ENCODE peak calls at places on chromosomes 13 and 19, in ten cellular contexts. B is suprapubic skin; Z is endodermal cell; Q is CD8-positive, alpha-beta T cell; D is psoas muscle; U is neural progenitor cell; V is heart left ventricle; W is body of pancreas; J is Caco-2; C is fibroblast of lung. Y is an unnamed sample. For H3K36me3 and H3K9me3, the result is how much of the 10 kb centered on the place peaks cover.

GRCh38 chr13:35768551-35768950 is 292.1 kb upstream of the MAB21L1 start:
- DNase-seq in B (no peak), Z (no peak), Q (no peak), D (no peak), U (no peak), V (no peak), W (no peak), J (no peak), C (peak), Y (no peak)

GRCh38 chr19:18223860-18224524 is 2.2 kb downstream of the PDE4C start:
- DNase-seq in B (no peak), Z (peak), Q (no peak), D (peak), U (peak), V (peak), W (peak), J (peak), C (no peak), Y (peak)

GRCh38 chr13:21120191-21120590 is 56.2 kb downstream of the SKA3 start:
- DNase-seq in B (no peak), Z (no peak), Q (no peak), D (no peak), U (no peak), V (no peak), W (no peak), J (no peak), C (no peak), Y (no peak)

GRCh38 chr13:114143806-114144605 is 11.6 kb upstream of the RASA3 start:
- DNase-seq in B (no peak), Z (peak), Q (peak), D (peak), U (peak), V (no peak), W (peak), J (peak), C (no peak), Y (no peak)

GRCh38 chr13:38419312-38419873 is 69.7 kb downstream of the UFM1 start:
- DNase-seq in B (no peak), Z (no peak), Q (no peak), D (no peak), U (no peak), V (no peak), W (no peak), J (no peak), C (no peak), Y (no peak)

GRCh38 chr13:48231080-48231479 is 1.9 kb upstream of the ITM2B start:
- DNase-seq in B (no peak), Z (no peak), Q (no peak), D (no peak), U (no peak), V (no peak), W (no peak), J (no peak), C (peak), Y (no peak)

GRCh38 chr13:100528353-100528752 is 60.2 kb downstream of the GGACT start:
- DNase-seq in B (peak), Z (peak), Q (peak), D (no peak), U (no peak), V (no peak), W (no peak), J (no peak), C (no peak), Y (no peak)

GRCh38 chr13:51494151-51494550 is 41.3 kb upstream of the INTS6 start:
- DNase-seq in B (no peak), Z (no peak), Q (no peak), D (no peak), U (no peak), V (no peak), W (no peak), J (no peak), C (no peak), Y (no peak)

GRCh38 chr13:26721251-26721939 is 39.2 kb downstream of the GPR12 start:
- DNase-seq in B (no peak), Z (no peak), Q (peak), D (peak), U (no peak), V (no peak), W (no peak), J (no peak), C (no peak), Y (peak)

GRCh38 chr19:50836543-50837195 is 3.3 kb upstream of the KLK15 start:
- DNase-seq in B (no peak), Z (peak), Q (no peak), D (peak), U (no peak), V (no peak), W (peak), J (no peak), C (no peak), Y (no peak)

GRCh38 chr19:2952953-2953481 is 8.2 kb upstream of the ZNF77 start:
- DNase-seq in B (no peak), Z (no peak), Q (no peak), D (no peak), U (no peak), V (no peak), W (peak), J (peak), C (no peak), Y (peak)

GRCh38 chr19:4067396-4068057 is 828 bp upstream of the ZBTB7A start:
- DNase-seq in B (no peak), Z (no peak), Q (no peak), D (peak), U (peak), V (peak), W (no peak), J (no peak), C (no peak), Y (peak)

GRCh38 chr13:98508280-98509074 is 68.4 kb downstream of the STK24 start:
- DNase-seq in B (no peak), Z (no peak), Q (no peak), D (no peak), U (no peak), V (no peak), W (no peak), J (peak), C (peak), Y (no peak)

GRCh38 chr13:111139874-111140561 is 24.9 kb downstream of the ARHGEF7 start:
- DNase-seq in B (no peak), Z (no peak), Q (no peak), D (no peak), U (no peak), V (no peak), W (no peak), J (no peak), C (no peak), Y (no peak)

GRCh38 chr13:70183041-70183440 is 74.8 kb upstream of the KLHL1 start:
- DNase-seq in B (no peak), Z (no peak), Q (no peak), D (no peak), U (no peak), V (no peak), W (no peak), J (no peak), C (peak), Y (no peak)

GRCh38 chr13:34294483-34295129 is 476.7 kb downstream of the RFC3 start:
- DNase-seq in B (no peak), Z (no peak), Q (no peak), D (no peak), U (peak), V (no peak), W (no peak), J (no peak), C (peak), Y (no peak)

GRCh38 chr13:20497376-20497775 is 28.3 kb downstream of the CRYL1 start:
- DNase-seq in B (no peak), Z (no peak), Q (no peak), D (no peak), U (no peak), V (no peak), W (no peak), J (no peak), C (no peak), Y (no peak)

GRCh38 chr13:21018220-21018619 is 43.2 kb downstream of the LATS2 start:
- DNase-seq in B (no peak), Z (peak), Q (no peak), D (no peak), U (no peak), V (no peak), W (no peak), J (no peak), C (no peak), Y (no peak)

GRCh38 chr19:39156230-39156890 is 30.8 kb downstream of the PAK4 start:
- DNase-seq in B (no peak), Z (no peak), Q (no peak), D (no peak), U (no peak), V (no peak), W (peak), J (no peak), C (no peak), Y (no peak)

GRCh38 chr19:12364391-12365093 is 941 bp downstream of the ZNF442 start:
- DNase-seq in B (peak), Z (no peak), Q (peak), D (peak), U (peak), V (no peak), W (peak), J (peak), C (peak), Y (no peak)

GRCh38 chr19:43594710-43595604 is 977 bp downstream of the IRGQ start:
- DNase-seq in B (no peak), Z (peak), Q (peak), D (peak), U (peak), V (peak), W (peak), J (peak), C (peak), Y (peak)

GRCh38 chr13:83681547-83681946 is 200.7 kb downstream of the SLITRK1 start:
- DNase-seq in B (no peak), Z (no peak), Q (no peak), D (no peak), U (no peak), V (no peak), W (no peak), J (no peak), C (no peak), Y (no peak)

GRCh38 chr19:3443840-3444694 is 36.3 kb downstream of the SMIM24 start:
- DNase-seq in B (no peak), Z (peak), Q (no peak), D (no peak), U (peak), V (peak), W (no peak), J (no peak), C (peak), Y (no peak)

GRCh38 chr13:29418026-29418425 is 177.5 kb downstream of the SLC7A1 start:
- DNase-seq in B (no peak), Z (no peak), Q (no peak), D (no peak), U (no peak), V (no peak), W (no peak), J (no peak), C (no peak), Y (no peak)
- TF ChIP-seq CTCF in B (no peak), Z (peak), Q (no peak), D (no peak), U (peak), V (no peak), W (no peak), J (peak), C (no peak), Y (no peak)

GRCh38 chr19:40762754-40763153 is 11.8 kb downstream of the SNRPA start:
- DNase-seq in B (no peak), Z (no peak), Q (no peak), D (no peak), U (no peak), V (no peak), W (no peak), J (no peak), C (no peak), Y (no peak)
- H3K36me3 ChIP-seq in B (half or more), Z (half or more), Q (half or more), D (half or more), U (under half), V (half or more), W (under half), J (under half), C (under half), Y (under half)

DNA sequence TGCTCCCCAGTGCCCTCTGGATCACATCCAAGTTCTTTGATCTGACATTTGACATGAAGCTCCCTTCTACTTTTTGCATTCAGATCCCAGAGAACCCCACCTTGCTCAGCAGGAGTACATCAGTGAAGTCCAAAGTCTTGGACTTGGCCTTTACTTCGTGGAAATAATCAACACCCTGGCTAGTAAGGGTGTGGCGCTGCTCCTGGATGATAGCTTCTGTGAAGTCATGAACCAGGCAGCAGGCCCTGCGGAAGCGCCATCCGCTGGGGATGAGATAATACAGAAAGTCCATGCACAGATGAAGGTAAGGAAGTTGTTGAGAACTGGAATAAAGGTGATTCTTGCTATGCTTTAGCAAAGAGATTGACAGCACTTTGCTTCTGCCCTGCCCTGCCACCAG is 43.2 kb downstream of the OR10H4 start:
- DNase-seq in B (no peak), Z (no peak), Q (no peak), D (no peak), U (no peak), V (no peak), W (no peak), J (no peak), C (no peak), Y (no peak)
- H3K9me3 ChIP-seq in B (under half), Z (under half), Q (under half), D (under half), U (under half), V (under half), W (under half), J (under half), C (under half), Y (under half)

GRCh38 chr13:73954808-73955207 is 179.4 kb downstream of the KLF12 start:
- DNase-seq in B (no peak), Z (no peak), Q (no peak), D (no peak), U (no peak), V (no peak), W (no peak), J (no peak), C (no peak), Y (no peak)
- TF ChIP-seq CTCF in B (no peak), Z (no peak), Q (no peak), D (no peak), U (no peak), V (no peak), W (no peak), J (no peak), C (no peak), Y (no peak)